ENCODE peak calls at places on chromosomes 5 and 9, in five cellular contexts. R is left ventricle myocardium superior, W is left cardiac atrium, X is nephron progenitor cell, O is cardiac septum. L is an unnamed sample.

GRCh38 chr5:157159209-157159751 is 6.8 kb downstream of the GARIN3 start:
- DNase-seq in R (no peak), W (no peak), X (no peak), O (no peak), L (no peak)

GRCh38 chr9:105188746-105189145 is 55.7 kb upstream of the SLC44A1 start:
- DNase-seq in R (no peak), W (no peak), X (no peak), O (no peak), L (no peak)

GRCh38 chr9:19229725-19230355 is 653 bp upstream of the DENND4C start:
- DNase-seq in R (peak), W (peak), X (peak), O (peak), L (peak)

GRCh38 chr9:90156318-90156717 is 486.3 kb downstream of the DIRAS2 start:
- DNase-seq in R (no peak), W (no peak), X (no peak), O (no peak), L (no peak)

GRCh38 chr5:77305921-77306320 is 95.4 kb downstream of the PDE8B start:
- DNase-seq in R (no peak), W (no peak), X (no peak), O (no peak), L (no peak)

GRCh38 chr5:57193757-57194413 is 20.0 kb downstream of the GPBP1 start:
- DNase-seq in R (no peak), W (no peak), X (no peak), O (no peak), L (no peak)

GRCh38 chr5:136042665-136043121 is 13.9 kb downstream of the TGFBI start:
- DNase-seq in R (no peak), W (no peak), X (no peak), O (no peak), L (no peak)

GRCh38 chr5:151104795-151105194 is 24.0 kb upstream of the TNIP1 start:
- DNase-seq in R (peak), W (peak), X (no peak), O (no peak), L (no peak)

GRCh38 chr9:133726401-133727276 is 11.5 kb downstream of the SARDH start:
- DNase-seq in R (peak), W (peak), X (peak), O (peak), L (peak)

GRCh38 chr9:103757062-103757461 is 337.0 kb upstream of the SMC2 start:
- DNase-seq in R (no peak), W (no peak), X (no peak), O (peak), L (no peak)

GRCh38 chr5:61030163-61030482 is 85.1 kb downstream of the NDUFAF2 start:
- DNase-seq in R (no peak), W (no peak), X (no peak), O (no peak), L (no peak)

GRCh38 chr5:168039485-168040005 is 251.9 kb upstream of the WWC1 start:
- DNase-seq in R (no peak), W (no peak), X (no peak), O (no peak), L (no peak)

GRCh38 chr5:169934990-169935389 is 45.3 kb downstream of the INSYN2B start:
- DNase-seq in R (no peak), W (no peak), X (no peak), O (no peak), L (no peak)

GRCh38 chr5:150412319-150413175 is at the start of gene CD74:
- DNase-seq in R (peak), W (peak), X (peak), O (peak), L (peak)